ENCODE peak calls at places on chromosomes 13 and 19, in seven cellular contexts. V is PC-3, N is HCT116, X is GM12865, E is heart left ventricle, F is HFFc6, W is tibial artery. Y is an unnamed sample.

GRCh38 chr13:108558489-108558888 is 70.9 kb upstream of the MYO16 start:
- DNase-seq in V (no peak), X (no peak), E (no peak), N (no peak), W (no peak), F (no peak), Y (no peak)

GRCh38 chr19:2798733-2799132 is 13.4 kb downstream of the THOP1 start:
- DNase-seq in N (no peak), X (no peak), E (peak), W (no peak), V (peak), F (no peak), Y (no peak)

GRCh38 chr19:11964858-11965645 is at the start of gene ZNF763:
- DNase-seq in X (peak), E (peak), F (peak), V (peak), N (no peak), W (peak), Y (peak)

GRCh38 chr19:37963190-37963947 is 56.4 kb downstream of the SIPA1L3 start:
- DNase-seq in X (no peak), E (no peak), F (peak), N (no peak), V (no peak), W (no peak), Y (no peak)

GRCh38 chr13:25756251-25756650 is 295.6 kb downstream of the SHISA2 start:
- DNase-seq in V (no peak), N (no peak), X (no peak), F (no peak), W (no peak), E (no peak), Y (no peak)

GRCh38 chr19:12139885-12140544 is at the start of gene ZNF20:
- DNase-seq in W (peak), E (peak), F (peak), V (peak), X (peak), N (peak), Y (peak)

GRCh38 chr19:23304238-23304637 is 54.0 kb upstream of the ZNF724 start:
- DNase-seq in F (no peak), N (no peak), X (no peak), W (no peak), V (no peak), E (no peak), Y (no peak)

GRCh38 chr13:79469608-79470007 is 11.3 kb upstream of the NDFIP2 start:
- DNase-seq in E (no peak), W (no peak), F (no peak), N (no peak), X (no peak), V (no peak), Y (no peak)

GRCh38 chr13:110216403-110217041 is 90.4 kb downstream of the COL4A1 start:
- DNase-seq in X (no peak), E (no peak), V (no peak), N (no peak), W (no peak), F (peak), Y (peak)

GRCh38 chr13:110593430-110594130 is 21.8 kb upstream of the NAXD start:
- DNase-seq in F (peak), X (peak), V (peak), N (peak), W (no peak), E (no peak), Y (peak)

GRCh38 chr13:67023088-67023893 is 206.8 kb downstream of the PCDH9 start:
- DNase-seq in X (no peak), W (no peak), N (no peak), V (peak), F (peak), E (no peak), Y (peak)

GRCh38 chr19:48987323-48987722 is 5.8 kb downstream of the GYS1 start:
- DNase-seq in F (no peak), E (no peak), N (no peak), W (no peak), V (no peak), X (no peak), Y (no peak)

GRCh38 chr13:32947886-32948285 is 68.3 kb upstream of the KL start:
- DNase-seq in X (no peak), N (no peak), V (no peak), W (no peak), F (no peak), E (no peak), Y (no peak)

GRCh38 chr19:32053366-32053765 is 292.0 kb upstream of the ZNF507 start:
- DNase-seq in N (no peak), E (no peak), V (no peak), F (no peak), W (no peak), X (no peak), Y (no peak)

GRCh38 chr13:100611678-100612492 is 23.3 kb upstream of the GGACT start:
- DNase-seq in N (no peak), X (no peak), V (no peak), W (no peak), F (no peak), E (no peak), Y (no peak)

GRCh38 chr19:3855321-3855720 is 13.5 kb downstream of the ZFR2 start:
- DNase-seq in X (peak), E (no peak), N (no peak), W (no peak), F (no peak), V (peak), Y (no peak)

GRCh38 chr19:30691767-30692516 is 319.8 kb downstream of the ZNF536 start:
- DNase-seq in W (no peak), V (no peak), F (no peak), E (no peak), X (no peak), N (no peak), Y (peak)

GRCh38 chr19:2603320-2603719 is 99.2 kb downstream of the GNG7 start:
- DNase-seq in N (no peak), E (peak), F (peak), V (no peak), W (peak), X (peak), Y (peak)

GRCh38 chr13:56755181-56755580 is 385.5 kb upstream of the PRR20A start:
- DNase-seq in W (no peak), N (no peak), E (no peak), V (peak), F (no peak), X (no peak), Y (no peak)

GRCh38 chr19:41697198-41697855 is 9.3 kb upstream of the CEACAM7 start:
- DNase-seq in X (no peak), V (no peak), F (no peak), N (no peak), W (no peak), E (no peak), Y (no peak)

GRCh38 chr13:105538346-105538745 is 997.1 kb downstream of the EFNB2 start:
- DNase-seq in E (no peak), N (no peak), V (no peak), X (no peak), W (no peak), F (no peak), Y (no peak)

GRCh38 chr19:35940078-35940775 is 4.1 kb downstream of the LRFN3 start:
- DNase-seq in W (no peak), N (no peak), F (no peak), V (no peak), E (no peak), X (no peak), Y (no peak)

GRCh38 chr19:35937345-35938281 is 1.4 kb downstream of the LRFN3 start:
- DNase-seq in F (no peak), W (no peak), N (no peak), X (no peak), V (no peak), E (no peak), Y (no peak)

GRCh38 chr19:35936738-35937268 is 629 bp downstream of the LRFN3 start:
- DNase-seq in N (no peak), X (no peak), V (no peak), E (no peak), W (no peak), F (no peak), Y (no peak)

GRCh38 chr19:35939307-35940077 is 3.3 kb downstream of the LRFN3 start:
- DNase-seq in F (no peak), N (no peak), W (no peak), X (no peak), V (no peak), E (no peak), Y (no peak)

GRCh38 chr19:35938282-35939224 is 2.4 kb downstream of the LRFN3 start:
- DNase-seq in N (no peak), W (no peak), E (no peak), X (no peak), V (no peak), F (no peak), Y (no peak)
- TF ChIP-seq CTCF in N (peak), W (no peak), E (no peak), X (no peak), V (no peak), F (peak), Y (no peak)

DNA sequence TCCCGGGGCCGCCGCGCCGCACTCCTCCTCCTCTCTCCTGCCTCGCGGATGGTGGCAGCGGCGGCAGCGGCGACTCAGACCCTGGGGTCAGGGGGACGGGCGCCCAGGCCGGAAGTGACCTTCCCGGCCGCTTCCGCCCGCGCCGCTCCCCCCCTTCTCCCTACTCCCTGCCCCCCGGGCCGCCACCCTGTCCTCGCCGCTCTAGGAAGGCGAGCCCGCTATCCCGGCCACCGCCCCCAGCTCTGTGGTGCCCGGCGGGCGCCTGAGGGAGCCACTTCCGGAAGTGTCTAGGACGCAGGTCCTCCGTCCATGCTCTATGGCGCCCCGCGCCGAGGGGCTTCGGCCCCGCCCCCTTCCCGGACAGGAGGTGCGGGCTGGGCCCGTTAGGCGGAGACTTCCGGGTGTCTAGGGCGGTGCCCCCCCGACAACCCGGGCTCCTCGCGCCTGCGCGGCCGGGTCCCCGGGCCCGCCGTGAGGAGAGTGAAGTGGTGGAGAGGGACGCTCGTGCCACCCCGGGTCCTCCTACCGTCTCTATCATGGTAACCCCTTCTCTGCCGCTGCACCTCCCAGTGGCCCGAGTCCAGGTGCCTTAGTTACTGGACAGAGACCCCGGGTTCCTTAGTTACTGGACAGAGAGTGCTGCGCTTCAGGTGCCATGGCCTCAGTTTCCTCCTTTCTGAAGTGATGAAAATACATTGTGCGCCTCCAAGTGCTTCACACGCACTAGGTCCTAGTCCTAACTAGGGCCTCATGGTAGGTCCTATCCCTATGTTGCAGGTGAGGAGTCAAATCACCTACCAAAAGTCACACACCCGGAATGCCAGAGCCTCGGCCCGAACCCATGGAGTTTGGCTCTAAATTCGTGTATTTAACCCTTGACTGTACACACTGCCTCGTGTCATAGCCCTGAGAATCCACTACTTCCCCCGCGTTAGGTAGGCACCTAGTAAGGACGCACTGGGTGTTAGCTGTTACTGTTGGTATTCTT is at the start of gene ZNF787:
- DNase-seq in W (peak), V (peak), X (peak), N (peak), F (peak), E (peak), Y (peak)
- TF ChIP-seq CTCF in W (no peak), V (no peak), X (no peak), N (no peak), F (no peak), E (no peak), Y (no peak)

GRCh38 chr19:19064098-19064722 is 416 bp downstream of the SLC25A42 start:
- DNase-seq in E (no peak), X (peak), V (no peak), W (peak), N (no peak), F (no peak), Y (no peak)
- TF ChIP-seq CTCF in E (no peak), X (peak), V (peak), W (no peak), N (peak), F (peak), Y (peak)

GRCh38 chr13:50080158-50080855 is 65.1 kb downstream of the KCNRG start:
- DNase-seq in W (peak), V (no peak), E (peak), F (peak), N (no peak), X (peak), Y (peak)

GRCh38 chr13:50082426-50083283 is 67.4 kb downstream of the KCNRG start:
- DNase-seq in V (peak), X (peak), F (peak), E (peak), W (peak), N (peak), Y (peak)

GRCh38 chr13:50080856-50081105 is 65.5 kb downstream of the KCNRG start:
- DNase-seq in X (peak), E (no peak), F (peak), W (no peak), V (no peak), N (no peak), Y (peak)

GRCh38 chr13:50081899-50082425 is 66.7 kb downstream of the KCNRG start:
- DNase-seq in F (peak), X (peak), N (peak), V (peak), W (peak), E (peak), Y (peak)

GRCh38 chr13:50081106-50081898 is 66.1 kb downstream of the KCNRG start:
- DNase-seq in E (peak), W (peak), N (no peak), X (peak), F (no peak), V (no peak), Y (no peak)
- TF ChIP-seq CTCF in E (peak), W (no peak), N (peak), X (no peak), F (peak), V (peak), Y (no peak)

DNA sequence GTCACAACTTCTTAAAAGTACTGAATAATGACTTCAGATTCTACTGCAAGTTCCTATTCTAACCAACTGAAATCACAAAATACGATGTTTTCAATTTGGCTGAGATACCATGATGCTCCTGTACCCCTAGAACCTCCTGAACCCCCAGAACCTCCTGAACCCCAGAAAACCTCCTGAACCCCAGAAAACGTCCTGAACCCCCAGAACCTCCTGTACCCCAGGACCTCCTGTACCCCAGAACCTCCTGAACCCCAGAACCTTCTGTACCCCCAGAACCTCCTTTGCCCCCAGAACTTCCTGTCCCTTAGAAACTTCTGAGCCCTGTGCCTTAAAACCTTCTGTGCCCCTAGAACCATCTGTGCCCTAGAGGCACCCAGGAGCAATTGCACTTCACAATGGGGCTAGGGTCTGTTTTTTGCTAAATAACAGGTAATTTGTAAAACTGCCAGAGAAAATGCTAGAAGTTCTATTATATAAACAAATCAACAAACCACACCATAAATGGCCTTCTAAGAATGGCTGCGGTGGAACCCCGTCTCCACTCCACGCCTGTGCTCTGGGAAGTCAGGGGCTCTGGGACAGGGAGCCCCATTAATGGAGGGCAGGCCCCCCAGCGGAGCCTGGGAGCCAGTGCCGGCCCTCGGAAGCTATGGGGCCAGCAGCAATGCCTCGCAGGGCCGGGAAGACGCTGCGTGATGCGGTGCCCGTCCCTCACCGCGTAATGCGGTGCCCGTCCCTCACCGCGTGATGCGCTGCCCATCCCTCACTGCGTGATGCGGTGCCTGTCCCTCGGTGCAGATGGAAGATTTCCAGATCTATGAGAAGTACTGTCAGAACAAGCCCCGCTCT is 21.3 kb upstream of the F7 start:
- DNase-seq in X (no peak), W (no peak), V (no peak), E (no peak), F (no peak), N (no peak), Y (no peak)
- TF ChIP-seq CTCF in X (no peak), W (no peak), V (peak), E (no peak), F (peak), N (peak), Y (no peak)

GRCh38 chr13:81487151-81487550 is 1146.2 kb upstream of the SPRY2 start:
- DNase-seq in X (no peak), V (peak), N (peak), W (no peak), F (no peak), E (no peak), Y (no peak)
- TF ChIP-seq CTCF in X (no peak), V (peak), N (peak), W (no peak), F (no peak), E (no peak), Y (no peak)

GRCh38 chr19:46785054-46785979 is 3.1 kb downstream of the SLC1A5 start:
- DNase-seq in N (no peak), E (no peak), W (no peak), V (no peak), F (no peak), X (peak), Y (no peak)

GRCh38 chr19:46785980-46786235 is 2.5 kb downstream of the SLC1A5 start:
- DNase-seq in V (no peak), E (no peak), W (no peak), N (no peak), F (no peak), X (no peak), Y (no peak)

GRCh38 chr19:46787040-46787330 is 1.4 kb downstream of the SLC1A5 start:
- DNase-seq in E (no peak), X (no peak), N (no peak), F (no peak), W (no peak), V (no peak), Y (no peak)

GRCh38 chr19:46787331-46788100 is 878 bp downstream of the SLC1A5 start:
- DNase-seq in E (peak), V (peak), X (peak), F (peak), N (no peak), W (peak), Y (peak)

GRCh38 chr19:46786236-46787039 is 2.0 kb downstream of the SLC1A5 start:
- DNase-seq in V (peak), E (peak), W (peak), X (peak), F (peak), N (no peak), Y (peak)
- TF ChIP-seq CTCF in V (no peak), E (no peak), W (no peak), X (no peak), F (peak), N (no peak), Y (no peak)

DNA sequence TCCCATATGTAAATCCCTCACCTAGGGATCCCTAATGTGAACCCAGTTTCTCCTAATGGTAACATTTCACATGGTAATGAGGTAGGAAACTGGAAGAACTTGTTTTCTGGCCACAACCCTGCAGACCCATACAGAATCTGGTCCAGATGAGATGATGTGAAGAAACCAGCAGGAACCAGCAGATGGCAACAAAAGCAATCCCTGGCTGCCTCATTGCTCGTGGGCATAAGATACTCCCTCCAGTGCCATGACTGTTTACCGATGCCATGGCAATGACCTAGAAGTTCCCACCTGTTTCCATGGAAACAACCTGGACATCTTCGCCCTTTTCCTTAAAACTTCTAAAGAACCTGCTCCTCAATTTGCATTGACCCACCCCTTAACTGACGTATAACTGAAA is 1.4 kb upstream of the CD209 start:
- DNase-seq in W (no peak), N (peak), E (no peak), V (peak), F (peak), X (peak), Y (peak)
- TF ChIP-seq CTCF in W (no peak), N (peak), E (no peak), V (peak), F (peak), X (peak), Y (peak)

Y was measured in foreskin fibroblast.